ENCODE peak calls at places on chromosomes 4 and X, in four cellular contexts. M is GM12878, E is hepatocyte, W is thoracic aorta. H is an unnamed sample.

GRCh38 chrX:150366951-150367545 is 3.9 kb downstream of the MAMLD1 start:
- DNase-seq in M (no peak), E (peak), W (no peak), H (no peak)

GRCh38 chr4:38091636-38092035 is 131.4 kb downstream of the PTTG2 start:
- DNase-seq in M (no peak), E (no peak), W (no peak), H (no peak)

GRCh38 chr4:122007016-122007415 is 55.2 kb upstream of the TRPC3 start:
- DNase-seq in M (no peak), E (no peak), W (no peak), H (no peak)

GRCh38 chrX:34559325-34559724 is 97.8 kb downstream of the TMEM47 start:
- DNase-seq in M (no peak), E (peak), W (no peak), H (no peak)

GRCh38 chr4:72613959-72614358 is 44.9 kb upstream of the ADAMTS3 start:
- DNase-seq in M (no peak), E (no peak), W (no peak), H (no peak)

GRCh38 chr4:129344058-129344457 is 248.1 kb downstream of the C4orf33 start:
- DNase-seq in M (no peak), E (peak), W (no peak), H (no peak)

GRCh38 chrX:74505437-74505836 is 84.1 kb downstream of the SLC16A2 start:
- DNase-seq in M (no peak), E (no peak), W (no peak), H (no peak)

GRCh38 chrX:71095971-71096701 is 485 bp downstream of the FOXO4 start:
- DNase-seq in M (no peak), E (no peak), W (no peak), H (no peak)

GRCh38 chr4:15779336-15779735 is 1.2 kb downstream of the CD38 start:
- DNase-seq in M (no peak), E (peak), W (no peak), H (no peak)
- TF ChIP-seq CTCF in M (peak), E (peak), W (peak), H (no peak)

DNA sequence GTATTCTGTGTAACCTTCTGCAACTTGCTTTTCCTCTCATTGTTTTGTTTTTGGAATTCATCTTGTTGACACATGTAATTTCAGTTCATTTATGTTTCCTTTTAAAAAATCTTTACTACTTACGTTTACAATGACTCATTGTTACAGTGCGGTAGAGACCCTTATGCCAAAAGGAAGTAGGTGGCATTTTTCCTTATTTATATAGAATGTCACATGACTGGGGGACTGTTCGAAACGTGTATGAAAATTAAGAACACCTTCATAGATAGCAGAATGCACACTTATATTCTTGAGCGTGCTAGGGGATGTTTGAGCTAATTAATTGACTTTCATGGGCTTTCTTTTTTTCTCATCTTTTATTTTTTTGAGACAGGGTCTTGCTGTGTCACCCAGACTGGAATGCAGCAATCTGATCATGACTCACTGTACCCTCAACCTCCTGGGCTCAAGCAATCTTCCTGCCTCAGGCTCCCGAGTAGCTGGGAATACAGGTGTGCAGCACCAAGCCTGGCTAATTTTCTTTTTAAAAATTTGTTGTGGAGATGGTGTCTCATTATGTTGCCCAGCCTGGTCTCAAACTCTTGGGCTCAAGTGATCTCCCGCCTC is 7.3 kb downstream of the REPS2 start:
- DNase-seq in M (no peak), E (no peak), W (no peak), H (no peak)
- H3K4me3 ChIP-seq in M (no peak), E (no peak), W (no peak), H (no peak)

DNA sequence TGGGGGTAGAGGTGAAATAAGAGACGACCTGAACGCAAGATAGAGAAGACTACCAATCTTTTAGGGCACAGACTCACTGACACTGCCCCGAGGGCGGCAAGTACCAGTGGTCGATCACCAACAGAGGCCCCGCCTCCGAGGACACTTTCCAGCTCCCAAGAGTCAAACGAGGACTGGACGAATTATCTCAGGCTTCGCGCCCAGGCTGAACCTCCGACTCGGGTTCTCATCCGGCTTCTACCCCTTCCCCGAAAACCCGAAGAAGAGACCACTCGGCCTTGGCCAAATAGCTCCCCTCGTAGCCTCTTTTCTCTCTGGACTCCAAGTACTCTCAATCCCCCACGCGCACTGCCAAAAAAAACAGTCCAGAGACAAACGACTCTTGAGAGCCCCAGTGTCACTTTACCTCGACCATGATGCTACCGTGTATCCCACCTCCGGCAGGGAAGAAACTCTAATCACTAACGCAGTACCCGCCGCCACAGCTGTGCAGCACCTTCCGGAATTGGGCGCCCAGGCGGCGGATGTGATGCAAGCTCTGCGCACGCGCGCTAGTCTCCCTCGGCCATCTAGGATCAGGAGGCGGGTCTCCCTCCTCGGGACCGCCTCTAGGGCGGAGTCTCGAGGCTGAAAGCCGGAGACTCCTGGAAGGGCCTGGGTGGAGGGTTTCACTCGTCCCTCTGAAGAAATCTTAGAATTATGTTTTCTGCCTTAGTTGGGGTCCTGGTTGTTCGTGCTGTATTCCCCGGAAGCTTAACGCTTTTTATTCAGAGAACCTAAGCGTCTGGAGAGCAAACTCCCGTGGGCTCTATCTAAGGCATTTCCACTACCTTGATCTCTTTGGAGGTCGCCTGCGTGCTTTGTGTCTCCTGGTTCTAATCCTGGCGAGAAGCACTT is at the start of gene PLRG1:
- DNase-seq in M (peak), E (peak), W (peak), H (peak)
- TF ChIP-seq CTCF in M (no peak), E (no peak), W (peak), H (peak)

DNA sequence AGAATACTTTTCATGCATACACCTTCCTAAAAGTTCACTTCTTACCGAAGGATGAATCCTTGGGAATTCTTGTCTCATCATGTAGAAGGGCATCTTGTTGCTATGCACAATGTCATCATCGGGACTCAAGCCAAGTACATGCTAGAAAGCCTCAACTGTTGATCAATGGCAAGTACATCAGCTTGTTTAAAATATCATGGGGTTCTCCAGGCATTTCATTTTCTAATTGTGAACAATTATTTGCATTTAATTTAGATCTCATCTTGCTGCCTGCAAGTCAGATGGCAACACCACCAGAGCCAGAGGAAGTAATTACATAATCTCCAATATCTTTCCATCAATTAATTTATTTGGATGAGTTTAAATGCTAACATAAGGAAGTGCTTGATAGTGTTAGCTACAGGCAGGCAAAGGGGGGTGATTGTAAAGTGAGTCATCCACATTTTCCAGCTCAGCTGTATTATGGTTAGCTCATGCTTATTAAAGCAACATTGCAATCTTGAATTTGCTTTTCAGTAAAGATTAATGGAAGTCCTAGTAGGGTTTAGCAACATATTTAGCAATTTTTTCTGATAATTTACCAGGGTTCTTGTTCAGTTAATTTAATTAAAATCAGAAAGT is 356.5 kb downstream of the CBLL2 start:
- DNase-seq in M (no peak), E (no peak), W (no peak), H (no peak)
- H3K4me3 ChIP-seq in M (no peak), E (no peak), W (no peak), H (no peak)

GRCh38 chr4:8687083-8687482 is 94.5 kb downstream of the CPZ start:
- DNase-seq in M (no peak), E (no peak), W (no peak), H (no peak)
- TF ChIP-seq CTCF in M (no peak), E (no peak), W (no peak), H (no peak)

GRCh38 chr4:86942185-86942666 is 7.4 kb downstream of the AFF1 start:
- DNase-seq in M (no peak), E (peak), W (no peak), H (no peak)

GRCh38 chr4:86940920-86941460 is 6.2 kb downstream of the AFF1 start:
- DNase-seq in M (no peak), E (no peak), W (no peak), H (no peak)

GRCh38 chr4:86939123-86939522 is 4.3 kb downstream of the AFF1 start:
- DNase-seq in M (no peak), E (no peak), W (no peak), H (no peak)

GRCh38 chr4:86939737-86940141 is 4.9 kb downstream of the AFF1 start:
- DNase-seq in M (peak), E (no peak), W (no peak), H (peak)

GRCh38 chr4:86940176-86940575 is 5.4 kb downstream of the AFF1 start:
- DNase-seq in M (no peak), E (no peak), W (no peak), H (no peak)
- H3K4me3 ChIP-seq in M (peak), E (no peak), W (peak), H (peak)

DNA sequence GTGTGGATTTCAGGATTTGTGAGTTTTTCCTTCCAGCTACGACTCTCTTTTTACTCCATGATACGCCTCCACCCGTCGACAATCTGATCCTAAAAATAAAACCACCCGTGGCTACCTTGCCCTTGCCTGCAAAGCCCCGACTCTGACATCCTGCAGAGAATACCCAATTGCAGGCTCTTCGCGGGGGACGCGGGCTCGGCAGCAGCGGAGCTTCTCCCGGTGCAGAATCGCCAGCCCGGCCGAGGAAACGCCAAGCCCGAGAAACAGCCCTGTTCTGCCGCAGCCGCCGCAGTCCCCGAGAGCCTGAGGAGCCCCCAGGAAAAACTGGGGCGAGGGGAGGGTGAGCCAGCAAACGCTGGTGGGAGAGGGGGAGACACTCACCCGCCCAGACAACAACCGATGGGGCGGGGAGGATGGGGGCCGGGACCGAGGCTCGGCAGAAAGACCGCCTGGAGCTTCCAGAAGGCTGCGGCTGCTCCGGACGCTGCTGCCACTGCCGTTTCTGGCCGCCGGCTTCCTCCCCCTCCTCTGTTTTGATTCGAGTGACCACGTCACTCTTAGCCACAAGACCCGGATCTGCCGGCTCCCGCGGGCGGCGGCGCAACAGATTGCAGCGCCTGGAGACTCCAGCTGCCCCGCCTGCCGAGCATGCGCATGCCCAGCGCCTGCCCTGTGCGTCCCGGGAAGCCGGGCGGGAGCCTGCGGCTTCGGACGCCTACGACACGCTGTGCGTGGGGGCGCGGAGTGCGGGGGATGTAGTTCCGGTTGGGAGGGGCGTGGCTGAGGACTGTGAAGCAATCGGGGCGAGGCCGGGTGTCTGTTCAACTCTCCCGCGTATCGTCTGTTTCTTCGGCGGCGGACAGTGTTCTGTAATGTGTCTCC is at the start of gene SMIM14:
- DNase-seq in M (no peak), E (peak), W (peak), H (peak)
- TF ChIP-seq CTCF in M (no peak), E (no peak), W (no peak), H (no peak)

GRCh38 chr4:55079451-55080173 is 45.8 kb downstream of the KDR start:
- DNase-seq in M (no peak), E (no peak), W (no peak), H (no peak)

GRCh38 chr4:55078987-55079386 is 46.4 kb downstream of the KDR start:
- DNase-seq in M (no peak), E (no peak), W (no peak), H (no peak)

GRCh38 chr4:55083771-55084170 is 41.6 kb downstream of the KDR start:
- DNase-seq in M (no peak), E (no peak), W (no peak), H (no peak)

GRCh38 chr4:55077577-55077976 is 47.8 kb downstream of the KDR start:
- DNase-seq in M (no peak), E (no peak), W (no peak), H (no peak)

DNA sequence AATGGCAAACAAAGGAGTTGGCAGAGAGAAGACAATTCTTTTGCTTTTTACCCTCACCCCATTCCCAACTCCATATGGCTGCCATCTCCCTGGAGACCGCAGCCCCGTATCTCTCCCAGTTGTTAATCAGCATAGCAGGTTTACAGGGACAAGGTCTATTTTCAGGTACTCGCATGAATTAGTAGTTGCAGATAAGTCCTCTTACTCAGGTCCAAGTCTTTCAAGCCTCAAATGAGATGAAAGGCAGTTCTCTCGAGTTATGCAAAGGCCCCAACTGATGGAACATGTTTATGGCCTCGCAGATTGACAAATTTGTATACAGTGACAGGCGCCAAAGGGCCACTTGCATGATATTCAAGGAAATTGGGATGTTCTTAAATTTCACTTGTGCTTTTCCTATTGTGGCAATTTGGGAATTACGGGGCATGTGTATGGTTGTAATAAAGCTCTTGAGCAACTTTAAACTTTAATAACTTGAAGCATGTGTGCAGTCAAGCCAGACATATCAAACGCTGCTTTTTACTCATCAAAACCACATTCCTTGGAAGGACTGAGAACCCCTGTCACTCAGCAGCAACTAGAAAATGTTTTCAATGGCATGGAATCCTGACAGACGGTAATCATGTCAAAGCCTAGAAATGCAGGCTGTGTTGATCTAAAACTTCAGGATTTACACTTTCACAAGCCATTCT is 45.1 kb downstream of the KDR start:
- DNase-seq in M (no peak), E (no peak), W (no peak), H (no peak)
- H3K4me3 ChIP-seq in M (no peak), E (no peak), W (no peak), H (no peak)